ENCODE peak calls at places on chromosome 21, in seven cellular contexts. V is lower lobe of right lung, K is psoas muscle, J is WTC11, C is transverse colon, A is choroid plexus epithelial cell, T is HFFc6. W is an unnamed sample.

GRCh38 chr21:28393279-28393678 is 599.4 kb downstream of the LTN1 start:
- DNase-seq in V (peak), K (no peak), J (no peak), C (peak), A (no peak), T (no peak), W (no peak)

GRCh38 chr21:26072891-26073615 is 97.5 kb downstream of the APP start:
- DNase-seq in V (no peak), K (no peak), J (no peak), C (no peak), A (peak), T (peak), W (peak)

GRCh38 chr21:37916795-37917142 is 512 bp upstream of the KCNJ6 start:
- DNase-seq in V (no peak), K (no peak), J (peak), C (no peak), A (peak), T (no peak), W (no peak)

GRCh38 chr21:46145840-46146691 is 9.3 kb downstream of the FTCD start:
- DNase-seq in V (peak), K (peak), J (peak), C (no peak), A (no peak), T (no peak), W (no peak)

GRCh38 chr21:43352138-43352537 is 74.8 kb downstream of the SIK1 start:
- DNase-seq in V (no peak), K (no peak), J (no peak), C (no peak), A (no peak), T (no peak), W (no peak)

GRCh38 chr21:31530918-31531705 is 128.4 kb upstream of the SOD1 start:
- DNase-seq in V (no peak), K (no peak), J (no peak), C (peak), A (peak), T (no peak), W (no peak)

GRCh38 chr21:43613755-43614638 is 45.3 kb downstream of the HSF2BP start:
- DNase-seq in V (no peak), K (no peak), J (no peak), C (no peak), A (peak), T (no peak), W (peak)

GRCh38 chr21:28439852-28440251 is 552.8 kb downstream of the LTN1 start:
- DNase-seq in V (no peak), K (no peak), J (no peak), C (no peak), A (no peak), T (peak), W (peak)

GRCh38 chr21:33668180-33668579 is 25.9 kb downstream of the ITSN1 start:
- DNase-seq in V (no peak), K (no peak), J (no peak), C (no peak), A (peak), T (peak), W (peak)

GRCh38 chr21:32777269-32777668 is 5.7 kb upstream of the PAXBP1 start:
- DNase-seq in V (no peak), K (no peak), J (no peak), C (no peak), A (no peak), T (no peak), W (no peak)

GRCh38 chr21:17257784-17258183 is 255.1 kb upstream of the CXADR start:
- DNase-seq in V (no peak), K (no peak), J (no peak), C (no peak), A (no peak), T (no peak), W (no peak)

GRCh38 chr21:38487906-38488639 is 10.2 kb downstream of the ERG start:
- DNase-seq in V (no peak), K (no peak), J (no peak), C (no peak), A (no peak), T (no peak), W (no peak)

GRCh38 chr21:43269461-43269860 is 100.7 kb downstream of the CRYAA start:
- DNase-seq in V (peak), K (peak), J (peak), C (no peak), A (no peak), T (no peak), W (no peak)

GRCh38 chr21:25537174-25537573 is 70.1 kb downstream of the MRPL39 start:
- DNase-seq in V (no peak), K (no peak), J (no peak), C (no peak), A (no peak), T (no peak), W (no peak)

GRCh38 chr21:46116189-46116845 is 18.4 kb downstream of the COL6A2 start:
- DNase-seq in V (peak), K (no peak), J (peak), C (no peak), A (no peak), T (no peak), W (no peak)

GRCh38 chr21:40054403-40054802 is 187.2 kb downstream of the PCP4 start:
- DNase-seq in V (peak), K (no peak), J (no peak), C (peak), A (no peak), T (no peak), W (no peak)

GRCh38 chr21:35603471-35603870 is 456.9 kb downstream of the SETD4 start:
- DNase-seq in V (no peak), K (no peak), J (peak), C (no peak), A (peak), T (no peak), W (no peak)

GRCh38 chr21:20592482-20592881 is 405.7 kb upstream of the NCAM2 start:
- DNase-seq in V (no peak), K (no peak), J (no peak), C (no peak), A (no peak), T (no peak), W (no peak)

GRCh38 chr21:39168800-39169199 is 14.5 kb downstream of the PSMG1 start:
- DNase-seq in V (no peak), K (no peak), J (no peak), C (no peak), A (no peak), T (no peak), W (peak)

GRCh38 chr21:17925900-17926299 is 106.7 kb upstream of the C21orf91 start:
- DNase-seq in V (no peak), K (no peak), J (no peak), C (no peak), A (peak), T (peak), W (peak)

GRCh38 chr21:43940672-43941071 is 71.4 kb upstream of the TRAPPC10 start:
- DNase-seq in V (no peak), K (peak), J (no peak), C (peak), A (no peak), T (no peak), W (no peak)

GRCh38 chr21:46001821-46002681 is 20.5 kb downstream of the COL6A1 start:
- DNase-seq in V (peak), K (no peak), J (peak), C (no peak), A (no peak), T (no peak), W (no peak)

GRCh38 chr21:31554511-31555022 is 104.9 kb upstream of the SOD1 start:
- DNase-seq in V (no peak), K (no peak), J (no peak), C (no peak), A (peak), T (no peak), W (no peak)

GRCh38 chr21:18368193-18368592 is 35.4 kb downstream of the TMPRSS15 start:
- DNase-seq in V (no peak), K (no peak), J (no peak), C (no peak), A (peak), T (no peak), W (no peak)

GRCh38 chr21:46443910-46444309 is 14.8 kb upstream of the DIP2A start:
- DNase-seq in V (no peak), K (no peak), J (no peak), C (no peak), A (no peak), T (no peak), W (no peak)

GRCh38 chr21:25283720-25284119 is 323.6 kb downstream of the MRPL39 start:
- DNase-seq in V (no peak), K (no peak), J (no peak), C (no peak), A (peak), T (peak), W (peak)

GRCh38 chr21:27519357-27519756 is 552.5 kb upstream of the ADAMTS5 start:
- DNase-seq in V (no peak), K (no peak), J (no peak), C (no peak), A (peak), T (peak), W (peak)

GRCh38 chr21:20729376-20729775 is 268.8 kb upstream of the NCAM2 start:
- DNase-seq in V (no peak), K (no peak), J (no peak), C (no peak), A (peak), T (no peak), W (no peak)

GRCh38 chr21:34061983-34062382 is 11.4 kb upstream of the MRPS6 start:
- DNase-seq in V (no peak), K (no peak), J (no peak), C (no peak), A (no peak), T (no peak), W (no peak)

GRCh38 chr21:46082638-46083270 is 15.2 kb upstream of the COL6A2 start:
- DNase-seq in V (no peak), K (no peak), J (no peak), C (no peak), A (no peak), T (no peak), W (peak)

GRCh38 chr21:33797565-33797964 is 118.0 kb downstream of the ATP5PO start:
- DNase-seq in V (no peak), K (no peak), J (no peak), C (no peak), A (no peak), T (no peak), W (no peak)

GRCh38 chr21:32917392-32918135 is 108.2 kb upstream of the OLIG2 start:
- DNase-seq in V (no peak), K (peak), J (no peak), C (no peak), A (peak), T (no peak), W (peak)

DNA sequence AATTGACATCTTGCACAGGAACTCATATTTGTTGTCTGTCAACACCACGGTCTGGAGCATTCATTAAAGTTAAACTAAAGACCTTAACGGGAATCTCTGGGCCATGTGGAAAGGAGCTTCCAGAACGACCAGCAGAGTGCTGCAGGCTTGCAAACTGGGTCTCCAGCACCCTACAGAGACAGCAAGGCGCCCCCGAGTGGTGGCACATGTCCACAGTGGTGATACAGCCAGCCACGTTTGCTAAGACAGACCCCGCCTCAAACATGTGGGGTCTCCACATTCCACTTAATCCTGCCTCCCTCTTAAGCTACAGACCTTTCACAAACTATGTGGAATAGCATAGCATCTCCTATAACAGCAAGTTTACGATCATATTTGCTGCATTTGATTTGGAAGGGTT is 96.5 kb upstream of the BACE2 start:
- DNase-seq in V (no peak), K (no peak), J (peak), C (no peak), A (no peak), T (no peak), W (no peak)
- TF ChIP-seq CTCF in V (no peak), K (no peak), J (no peak), C (no peak), A (no peak), T (peak), W (no peak)

DNA sequence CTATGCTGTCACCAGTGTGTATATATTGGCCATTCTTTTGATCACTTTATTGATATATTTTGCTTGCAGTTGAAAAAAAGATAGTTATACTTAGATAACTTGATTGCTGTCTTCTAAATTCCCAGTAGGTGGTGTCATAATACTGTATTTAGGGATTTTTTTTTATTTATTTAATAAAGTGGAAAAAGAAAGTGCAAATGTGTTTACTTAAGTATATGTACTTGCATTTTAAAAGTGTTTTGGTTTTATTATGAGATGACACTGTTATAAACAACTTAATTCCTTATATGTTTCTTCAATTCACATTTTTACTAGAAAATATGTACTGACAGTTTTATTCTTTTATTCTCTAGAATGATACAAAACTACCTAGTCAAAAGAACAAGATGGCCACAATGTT is 164.8 kb downstream of the USP25 start:
- DNase-seq in V (no peak), K (no peak), J (no peak), C (no peak), A (peak), T (no peak), W (peak)
- TF ChIP-seq CTCF in V (no peak), K (peak), J (no peak), C (no peak), A (peak), T (peak), W (peak)

DNA sequence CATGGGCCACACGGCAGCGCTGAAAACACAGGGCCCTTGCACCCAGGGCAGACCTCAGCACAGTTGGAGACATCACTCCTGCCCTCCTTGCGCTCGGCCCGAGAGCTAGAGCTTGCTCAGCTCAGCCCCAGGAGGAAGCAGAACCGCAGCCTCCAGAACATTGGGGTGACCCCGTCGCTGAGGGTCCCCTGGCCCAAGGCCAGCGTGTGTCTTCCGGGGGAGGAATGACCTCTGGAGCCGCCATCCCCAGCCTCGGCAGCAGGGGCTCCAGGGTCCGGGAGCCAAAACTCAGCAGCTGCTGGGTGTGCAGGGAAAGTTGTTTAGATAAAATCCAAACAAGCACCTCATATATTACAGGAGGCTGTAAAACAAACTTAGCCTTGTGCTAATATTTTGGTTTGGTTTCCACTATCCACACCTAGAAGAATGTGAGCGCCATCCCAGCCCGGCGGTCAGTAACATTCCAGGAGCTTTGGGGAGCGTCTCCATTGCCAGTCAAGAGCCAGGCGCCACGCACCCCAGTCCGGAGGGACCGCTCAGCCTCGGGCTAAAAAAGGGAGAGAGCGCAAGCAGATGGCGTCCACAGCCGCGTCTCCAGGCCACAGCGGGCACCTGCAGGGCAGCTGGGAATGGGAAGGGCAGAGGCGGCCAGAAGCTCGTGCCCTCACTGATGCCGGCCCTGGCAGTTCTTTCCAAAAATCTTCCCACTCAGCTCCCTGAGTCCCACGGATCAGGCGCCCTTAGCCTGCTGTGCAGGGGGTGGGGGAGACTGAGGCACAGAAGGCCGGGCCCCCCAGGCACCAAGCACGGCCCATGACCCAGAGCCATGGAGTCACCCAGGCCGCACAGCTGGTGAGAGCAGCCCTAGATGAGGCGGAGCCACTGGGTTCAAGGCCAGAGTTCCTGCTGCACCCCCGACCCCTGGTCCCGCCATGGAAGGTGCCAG is 52.0 kb downstream of the SLX9 start:
- DNase-seq in V (peak), K (peak), J (no peak), C (no peak), A (peak), T (no peak), W (no peak)
- TF ChIP-seq CTCF in V (no peak), K (no peak), J (no peak), C (no peak), A (peak), T (no peak), W (no peak)

DNA sequence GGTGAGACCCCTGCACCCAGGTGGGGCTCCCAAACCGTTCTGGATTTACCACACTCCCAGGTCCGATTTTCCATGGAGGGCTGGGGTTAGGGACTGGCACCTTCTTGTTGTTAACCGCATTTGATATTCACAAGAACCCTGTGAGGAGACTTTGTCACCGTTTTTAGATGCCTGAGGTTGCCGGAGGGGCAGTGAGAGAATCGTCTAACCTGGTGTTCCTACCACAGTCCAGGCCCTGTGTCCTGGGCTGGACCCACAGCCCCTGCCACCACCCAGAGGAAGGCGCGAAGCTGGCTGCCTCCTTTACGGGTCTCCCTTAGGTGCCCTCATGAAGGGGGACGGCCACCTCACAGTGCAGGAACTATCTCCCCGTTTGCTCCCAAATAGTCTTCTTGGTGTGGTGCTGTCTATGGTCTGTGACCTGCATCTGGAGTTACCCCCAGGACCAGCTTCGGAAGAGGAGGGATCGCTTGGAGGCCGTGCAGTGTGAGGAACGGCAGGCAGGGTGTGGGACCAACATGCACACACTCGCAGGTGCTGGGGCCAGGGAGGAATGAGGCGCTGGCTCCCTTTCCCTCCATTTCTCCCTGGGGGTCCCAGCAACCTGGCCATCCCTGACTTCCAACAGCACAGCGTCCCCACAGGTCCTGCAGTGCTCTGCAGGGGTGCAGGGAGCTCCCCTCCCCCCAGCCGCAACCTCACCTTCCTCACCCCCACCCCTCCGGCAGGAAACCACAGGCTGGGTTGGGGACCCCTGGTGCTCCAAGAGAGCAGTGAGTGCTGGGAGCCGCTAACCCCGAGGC is 7.0 kb downstream of the SIM2 start:
- DNase-seq in V (no peak), K (no peak), J (peak), C (no peak), A (no peak), T (no peak), W (no peak)
- TF ChIP-seq CTCF in V (no peak), K (no peak), J (peak), C (no peak), A (peak), T (peak), W (no peak)

DNA sequence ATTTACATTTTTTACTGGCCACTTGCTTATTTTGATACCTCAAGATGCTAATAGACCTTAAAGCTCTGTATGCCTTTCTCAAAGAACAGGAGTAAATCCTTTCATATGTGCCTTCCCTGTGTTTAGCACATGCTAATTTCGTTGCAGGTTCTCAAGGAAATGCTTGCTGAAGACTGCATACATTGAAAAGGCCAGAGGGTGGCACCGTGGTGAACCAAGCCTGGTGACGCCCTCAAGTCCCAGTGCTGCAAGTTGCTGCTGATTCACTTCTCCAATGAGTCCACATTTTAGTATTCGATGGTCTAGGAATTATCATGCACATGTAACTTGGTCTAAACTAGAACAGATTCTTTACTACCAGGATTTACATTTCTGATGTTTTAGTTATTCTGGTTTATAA is 94.1 kb downstream of the CLDN17 start:
- DNase-seq in V (no peak), K (no peak), J (peak), C (peak), A (peak), T (no peak), W (peak)
- TF ChIP-seq CTCF in V (peak), K (no peak), J (no peak), C (peak), A (peak), T (no peak), W (peak)

GRCh38 chr21:42010507-42011493 is 640 bp upstream of the ZBTB21 start:
- DNase-seq in V (peak), K (peak), J (peak), C (peak), A (peak), T (no peak), W (peak)
- TF ChIP-seq CTCF in V (peak), K (peak), J (no peak), C (no peak), A (no peak), T (peak), W (peak)